ENCODE peak calls at places on chromosomes 3 and 15, in seven cellular contexts. H, K, U, W, S, Y and V are unnamed samples.

GRCh38 chr3:106619-107018 is 89.9 kb upstream of the CHL1 start:
- DNase-seq in H (no peak), K (no peak), U (no peak), W (no peak), S (no peak), Y (no peak), V (no peak)

GRCh38 chr3:127065138-127065427 is 82.2 kb downstream of the PLXNA1 start:
- DNase-seq in H (no peak), K (no peak), U (no peak), W (no peak), S (no peak), Y (no peak), V (peak; percentile 37)

GRCh38 chr3:42562047-42562907 is 19.5 kb downstream of the SEC22C start:
- DNase-seq in H (no peak), K (no peak), U (no peak), W (no peak), S (no peak), Y (no peak), V (no peak)

GRCh38 chr3:125087768-125088391 is 32.1 kb upstream of the HEG1 start:
- DNase-seq in H (no peak), K (no peak), U (no peak), W (peak; percentile 55), S (no peak), Y (no peak), V (no peak)

GRCh38 chr15:85771781-85772445 is 22.8 kb downstream of the KLHL25 start:
- DNase-seq in H (no peak), K (peak; percentile 92), U (no peak), W (peak; percentile 73), S (no peak), Y (peak; percentile 94), V (no peak)

GRCh38 chr3:174016186-174016585 is 618.6 kb downstream of the NLGN1 start:
- DNase-seq in H (no peak), K (no peak), U (no peak), W (peak; percentile 50), S (no peak), Y (no peak), V (no peak)

GRCh38 chr3:31532587-31533168 is at the start of gene STT3B:
- DNase-seq in H (peak; percentile 86), K (peak; percentile 90), U (peak; percentile 74), W (peak; percentile 81), S (no peak), Y (no peak), V (peak; percentile 90)

GRCh38 chr3:51382947-51383578 is 2.0 kb upstream of the MANF start:
- DNase-seq in H (no peak), K (peak; percentile 53), U (no peak), W (no peak), S (peak; percentile 45), Y (peak; percentile 59), V (no peak)

GRCh38 chr15:49495993-49496747 is 73.1 kb downstream of the FGF7 start:
- DNase-seq in H (no peak), K (no peak), U (no peak), W (peak; percentile 66), S (no peak), Y (no peak), V (no peak)

GRCh38 chr15:60973637-60974415 is 255.3 kb downstream of the RORA start:
- DNase-seq in H (no peak), K (no peak), U (peak; percentile 35), W (peak; percentile 61), S (no peak), Y (no peak), V (no peak)

GRCh38 chr3:41169038-41169437 is 30.3 kb upstream of the CTNNB1 start:
- DNase-seq in H (peak; percentile 18), K (no peak), U (no peak), W (peak; percentile 22), S (no peak), Y (no peak), V (no peak)

GRCh38 chr3:59469948-59470723 is 420.3 kb upstream of the CFAP20DC start:
- DNase-seq in H (no peak), K (no peak), U (no peak), W (peak; percentile 1), S (no peak), Y (no peak), V (no peak)

GRCh38 chr3:155232605-155233004 is 60.9 kb downstream of the STRIT1 start:
- DNase-seq in H (peak; percentile 38), K (no peak), U (no peak), W (peak; percentile 95), S (peak; percentile 89), Y (peak; percentile 93), V (no peak)

GRCh38 chr3:20054549-20054987 is 14.3 kb downstream of the KAT2B start:
- DNase-seq in H (peak; percentile 70), K (no peak), U (no peak), W (peak; percentile 88), S (no peak), Y (peak; percentile 81), V (no peak)

GRCh38 chr3:168545591-168545990 is 449.9 kb upstream of the GOLIM4 start:
- DNase-seq in H (no peak), K (no peak), U (no peak), W (peak; percentile 27), S (no peak), Y (no peak), V (no peak)

GRCh38 chr3:150293401-150294001 is 114.6 kb upstream of the TSC22D2 start:
- DNase-seq in H (no peak), K (no peak), U (no peak), W (peak; percentile 35), S (no peak), Y (no peak), V (no peak)

GRCh38 chr15:74657846-74658245 is 38.0 kb downstream of the EDC3 start:
- DNase-seq in H (no peak), K (no peak), U (no peak), W (peak; percentile 23), S (no peak), Y (peak; percentile 37), V (no peak)

GRCh38 chr15:31004220-31004733 is 12.8 kb upstream of the MTMR10 start:
- DNase-seq in H (no peak), K (no peak), U (no peak), W (no peak), S (no peak), Y (no peak), V (no peak)

GRCh38 chr15:57591237-57591821 is 375 bp upstream of the MYZAP start:
- DNase-seq in H (no peak), K (no peak), U (no peak), W (no peak), S (no peak), Y (no peak), V (no peak)

GRCh38 chr3:80190051-80190450 is 422.3 kb upstream of the ROBO1 start:
- DNase-seq in H (peak; percentile 18), K (no peak), U (no peak), W (peak; percentile 94), S (no peak), Y (no peak), V (no peak)

GRCh38 chr15:90924375-90924774 is 8.0 kb downstream of the HDDC3 start:
- DNase-seq in H (no peak), K (no peak), U (no peak), W (no peak), S (no peak), Y (no peak), V (no peak)

GRCh38 chr3:113212155-113212844 is 943 bp downstream of the BOC start:
- DNase-seq in H (peak; percentile 30), K (no peak), U (peak; percentile 56), W (peak; percentile 30), S (no peak), Y (peak; percentile 88), V (no peak)

GRCh38 chr3:61562810-61563613 is 1.6 kb downstream of the PTPRG start:
- DNase-seq in H (peak; percentile 44), K (no peak), U (peak; percentile 65), W (peak; percentile 41), S (peak; percentile 78), Y (no peak), V (no peak)

GRCh38 chr3:46396129-46396528 is 10.7 kb downstream of the CCR5AS start:
- DNase-seq in H (no peak), K (no peak), U (no peak), W (no peak), S (no peak), Y (peak; percentile 60), V (no peak)

GRCh38 chr15:80026310-80026709 is 33.2 kb upstream of the ZFAND6 start:
- DNase-seq in H (no peak), K (peak; percentile 13), U (no peak), W (no peak), S (no peak), Y (no peak), V (no peak)

GRCh38 chr15:81923561-81924350 is 122.1 kb downstream of the MEX3B start:
- DNase-seq in H (no peak), K (no peak), U (no peak), W (no peak), S (no peak), Y (no peak), V (no peak)

GRCh38 chr15:45200799-45201556 is 13.2 kb upstream of the SHF start:
- DNase-seq in H (peak; percentile 85), K (peak; percentile 88), U (peak; percentile 82), W (peak; percentile 84), S (peak; percentile 87), Y (peak; percentile 98), V (no peak)

GRCh38 chr15:70236306-70237103 is 138.8 kb upstream of the TLE3 start:
- DNase-seq in H (no peak), K (no peak), U (no peak), W (peak; percentile 51), S (no peak), Y (peak; percentile 5), V (no peak)

GRCh38 chr3:5304789-5305680 is 117.5 kb downstream of the EDEM1 start:
- DNase-seq in H (peak; percentile 76), K (no peak), U (peak; percentile 46), W (peak; percentile 41), S (no peak), Y (no peak), V (no peak)

GRCh38 chr3:71304684-71305083 is 278.8 kb downstream of the FOXP1 start:
- DNase-seq in H (peak; percentile 63), K (no peak), U (no peak), W (peak; percentile 78), S (no peak), Y (no peak), V (no peak)
- TF ChIP-seq CTCF in H (peak; percentile 62), K (no peak), U (no peak), W (peak; percentile 57), S (peak; percentile 34), Y (no peak), V (peak; percentile 89)

DNA sequence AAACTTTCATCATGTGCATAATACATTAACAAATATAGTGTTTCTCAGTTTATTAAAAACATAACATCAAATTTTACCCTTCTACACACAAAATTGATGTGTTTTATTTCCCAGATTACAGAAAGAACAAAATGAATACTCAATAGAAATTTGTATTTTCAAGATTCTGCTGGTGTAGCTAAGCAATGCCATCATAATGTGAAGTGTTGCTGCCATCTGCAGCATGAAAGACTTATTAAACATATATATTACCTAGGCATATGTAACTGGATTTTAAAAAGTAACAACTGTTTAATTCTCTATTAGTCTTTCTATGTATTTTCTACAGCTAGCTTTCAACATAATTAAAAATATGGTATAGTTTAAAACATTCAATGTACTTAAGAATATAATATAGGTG is 27.5 kb downstream of the PLSCR5 start:
- DNase-seq in H (peak; percentile 49), K (no peak), U (no peak), W (peak; percentile 88), S (no peak), Y (no peak), V (no peak)
- TF ChIP-seq CTCF in H (peak; percentile 65), K (no peak), U (peak; percentile 36), W (peak; percentile 39), S (no peak), Y (no peak), V (peak; percentile 90)

GRCh38 chr3:122092460-122093165 is 37.5 kb downstream of the CD86 start:
- DNase-seq in H (peak; percentile 23), K (no peak), U (no peak), W (peak; percentile 46), S (no peak), Y (no peak), V (no peak)
- TF ChIP-seq CTCF in H (peak; percentile 29), K (peak; percentile 26), U (peak; percentile 19), W (peak; percentile 49), S (no peak), Y (no peak), V (peak; percentile 41)

GRCh38 chr3:70716832-70717231 is 404.4 kb upstream of the MDFIC2 start:
- DNase-seq in H (peak; percentile 26), K (no peak), U (no peak), W (peak; percentile 73), S (no peak), Y (no peak), V (no peak)
- TF ChIP-seq CTCF in H (peak; percentile 54), K (peak; percentile 25), U (no peak), W (peak; percentile 61), S (no peak), Y (no peak), V (peak; percentile 88)